ENCODE peak calls at places on chromosomes 5 and 9, in five cellular contexts. D is HCT116, O is GM12878, I is H1, W is HepG2. R is an unnamed sample.
A peak's percentile ranks its signal among the peaks of the same experiment; 100 is the strongest.

GRCh38 chr5:96037128-96037527 is 75.5 kb upstream of the ELL2 start:
- DNase-seq in D (no peak), O (no peak), I (no peak), W (peak; percentile 19), R (no peak)

GRCh38 chr9:99264070-99264469 is 42.0 kb downstream of the SEC61B start:
- DNase-seq in D (peak; percentile 16), O (no peak), I (no peak), W (no peak), R (no peak)

GRCh38 chr5:59025734-59026133 is 442.9 kb downstream of the RAB3C start:
- DNase-seq in D (no peak), O (no peak), I (no peak), W (peak; percentile 70), R (no peak)

GRCh38 chr9:14343948-14344547 is 30.1 kb upstream of the NFIB start:
- DNase-seq in D (no peak), O (no peak), I (no peak), W (no peak), R (no peak)

GRCh38 chr9:128115187-128116103 is 12.1 kb downstream of the PTGES2 start:
- DNase-seq in D (no peak), O (no peak), I (no peak), W (peak; percentile 83), R (no peak)

GRCh38 chr5:168186289-168187074 is 105.0 kb upstream of the WWC1 start:
- DNase-seq in D (no peak), O (no peak), I (no peak), W (no peak), R (no peak)

GRCh38 chr5:102542064-102542463 is 43.3 kb upstream of the SLCO6A1 start:
- DNase-seq in D (no peak), O (no peak), I (no peak), W (no peak), R (no peak)

GRCh38 chr9:130400870-130401269 is 43.9 kb upstream of the ASS1 start:
- DNase-seq in D (no peak), O (no peak), I (no peak), W (no peak), R (no peak)

GRCh38 chr9:110244616-110245015 is 11.7 kb downstream of the TXN start:
- DNase-seq in D (no peak), O (no peak), I (no peak), W (no peak), R (no peak)

GRCh38 chr5:137453476-137454080 is 45.5 kb downstream of the SPOCK1 start:
- DNase-seq in D (peak; percentile 12), O (no peak), I (no peak), W (peak; percentile 5), R (peak; percentile 33)

GRCh38 chr5:5178121-5178520 is 38.0 kb downstream of the ADAMTS16 start:
- DNase-seq in D (no peak), O (no peak), I (no peak), W (peak; percentile 30), R (no peak)

GRCh38 chr5:143594913-143595818 is 191.7 kb upstream of the NR3C1 start:
- DNase-seq in D (peak; percentile 12), O (no peak), I (no peak), W (peak; percentile 98), R (no peak)

GRCh38 chr5:143741418-143741817 is 70.5 kb upstream of the HMHB1 start:
- DNase-seq in D (no peak), O (no peak), I (no peak), W (no peak), R (no peak)

GRCh38 chr9:13367784-13368183 is 88.3 kb upstream of the MPDZ start:
- DNase-seq in D (no peak), O (no peak), I (no peak), W (no peak), R (no peak)

GRCh38 chr5:177390363-177391300 is 6.4 kb downstream of the SLC34A1 start:
- DNase-seq in D (peak; percentile 81), O (peak; percentile 74), I (peak; percentile 89), W (peak; percentile 79), R (peak; percentile 87)

GRCh38 chr5:150488519-150489357 is 19.2 kb upstream of the NDST1 start:
- DNase-seq in D (no peak), O (no peak), I (no peak), W (no peak), R (no peak)

GRCh38 chr9:128554155-128554862 is 1.9 kb downstream of the SPTAN1 start:
- DNase-seq in D (peak; percentile 35), O (peak; percentile 27), I (no peak), W (peak; percentile 85), R (no peak)

GRCh38 chr5:142327111-142327842 is 2.5 kb upstream of the SPRY4 start:
- DNase-seq in D (no peak), O (no peak), I (no peak), W (no peak), R (no peak)
- H3K4me1 ChIP-seq in D (peaks cover 72% of the 10 kb centered on the region), O (no peaks in the 10 kb centered on the region), I (peaks cover 14% of the 10 kb centered on the region), W (peaks cover 61% of the 10 kb centered on the region), R (peaks cover 8% of the 10 kb centered on the region)

GRCh38 chr5:132487095-132487428 is 3.5 kb downstream of the IRF1 start:
- DNase-seq in D (no peak), O (no peak), I (no peak), W (no peak), R (no peak)
- H3K9ac ChIP-seq in D (no peak overlapping the region), O (peak overlapping the region; percentile 96), I (no peak overlapping the region), W (no peak overlapping the region), R (no peak overlapping the region)

GRCh38 chr9:136759436-136760325 is 1.6 kb upstream of the LCN8 start:
- DNase-seq in D (no peak), O (no peak), I (no peak), W (no peak), R (no peak)
- TF ChIP-seq ZNF274 in D (no peak), O (no peak), I (no peak), W (no peak), R (no peak)

GRCh38 chr5:147411612-147412310 is 98.1 kb downstream of the DPYSL3 start:
- DNase-seq in D (no peak), O (no peak), I (no peak), W (no peak), R (no peak)
- H3K4me1 ChIP-seq in D (no peaks in the 10 kb centered on the region), O (no peaks in the 10 kb centered on the region), I (no peaks in the 10 kb centered on the region), W (no peaks in the 10 kb centered on the region), R (no peaks in the 10 kb centered on the region)

GRCh38 chr5:172641359-172642045 is 439 bp downstream of the NEURL1B start:
- DNase-seq in D (no peak), O (no peak), I (no peak), W (no peak), R (no peak)

GRCh38 chr5:172638209-172638768 is 2.8 kb upstream of the NEURL1B start:
- DNase-seq in D (no peak), O (no peak), I (no peak), W (no peak), R (no peak)

GRCh38 chr5:172640822-172641358 is at the start of gene NEURL1B:
- DNase-seq in D (peak; percentile 26), O (no peak), I (no peak), W (peak; percentile 29), R (no peak)

GRCh38 chr5:172642046-172642409 is 965 bp downstream of the NEURL1B start:
- DNase-seq in D (no peak), O (no peak), I (no peak), W (no peak), R (no peak)

DNA sequence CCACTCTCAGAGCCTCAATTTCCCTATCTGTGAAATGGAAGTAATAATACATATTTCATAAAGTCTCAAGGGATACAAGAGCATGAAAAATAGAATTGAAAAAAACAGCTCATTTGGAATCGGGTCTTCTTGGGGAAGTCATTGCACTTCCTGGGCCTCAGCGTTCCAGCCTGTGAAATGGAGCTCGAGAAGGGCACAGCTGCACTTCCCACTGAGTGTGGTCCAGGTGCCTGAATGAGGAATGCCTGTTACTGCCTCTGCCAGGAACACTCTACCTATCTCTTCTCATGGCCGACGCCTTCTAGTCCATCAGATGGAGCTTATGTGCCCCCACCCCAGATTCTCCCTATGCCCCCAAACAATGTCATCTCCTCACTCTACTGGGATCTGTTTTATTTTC is 924 bp upstream of the NEURL1B start:
- DNase-seq in D (no peak), O (no peak), I (no peak), W (no peak), R (no peak)
- H3K9ac ChIP-seq in D (peak overlapping the region; percentile 72), O (no peak overlapping the region), I (no peak overlapping the region), W (no peak overlapping the region), R (peak overlapping the region; percentile 72)

GRCh38 chr9:81737871-81738507 is 48.6 kb upstream of the TLE1 start:
- DNase-seq in D (peak; percentile 89), O (no peak), I (no peak), W (peak; percentile 6), R (no peak)
- TF ChIP-seq ZNF274 in D (no peak), O (no peak), I (no peak), W (no peak), R (no peak)

R was measured in NT2/D1.